ENCODE peak calls at places on chromosomes 3 and 15, in ten cellular contexts. B is foreskin fibroblast, Y is breast epithelium, H is mucosa of descending colon, P is A549, J is uterus, T is MM.1S, V is heart left ventricle, N is body of pancreas, W is fibroblast of pulmonary artery. F is an unnamed sample.

GRCh38 chr3:151580592-151580991 is 119.7 kb upstream of the IGSF10 start:
- DNase-seq in H (no peak), V (no peak), J (no peak), Y (no peak), N (no peak), T (no peak), B (peak; percentile 64), W (peak; percentile 88), P (no peak), F (peak; percentile 22)

GRCh38 chr15:74335396-74335795 is 32.0 kb downstream of the CYP11A1 start:
- DNase-seq in T (no peak), W (no peak), V (no peak), N (no peak), H (no peak), J (no peak), Y (no peak), P (no peak), B (no peak), F (no peak)

GRCh38 chr3:55498520-55498919 is 11.4 kb upstream of the WNT5A start:
- DNase-seq in J (no peak), N (no peak), H (no peak), B (no peak), Y (no peak), V (no peak), P (no peak), T (no peak), W (no peak), F (no peak)

GRCh38 chr3:188507244-188507720 is 353.3 kb downstream of the LPP start:
- DNase-seq in J (no peak), N (peak; percentile 33), W (peak; percentile 94), T (no peak), Y (no peak), B (peak; percentile 83), P (no peak), V (no peak), H (peak; percentile 14), F (peak; percentile 15)

GRCh38 chr3:10371167-10371566 is 50.3 kb upstream of the SEC13 start:
- DNase-seq in Y (no peak), B (no peak), W (peak; percentile 24), T (no peak), H (no peak), N (no peak), J (no peak), V (no peak), P (no peak), F (peak; percentile 31)

GRCh38 chr15:98668566-98669308 is 20.4 kb downstream of the IGF1R start:
- DNase-seq in H (no peak), V (no peak), P (no peak), W (peak; percentile 24), J (no peak), N (no peak), Y (no peak), B (no peak), T (no peak), F (peak; percentile 93)

GRCh38 chr3:9810357-9810726 is 280 bp downstream of the TTLL3 start:
- DNase-seq in N (no peak), P (no peak), V (no peak), H (peak; percentile 25), T (no peak), B (no peak), W (no peak), J (no peak), Y (no peak), F (no peak)

GRCh38 chr3:127831723-127832172 is 9.4 kb upstream of the MGLL start:
- DNase-seq in T (peak; percentile 47), P (no peak), N (peak; percentile 56), J (no peak), V (peak; percentile 54), B (no peak), W (peak; percentile 49), Y (no peak), H (peak; percentile 77), F (no peak)

GRCh38 chr3:8990266-8991215 is 27.3 kb upstream of the RAD18 start:
- DNase-seq in W (peak; percentile 9), V (no peak), H (no peak), P (no peak), T (no peak), Y (no peak), J (no peak), B (peak; percentile 40), N (peak; percentile 24), F (no peak)

GRCh38 chr3:53171109-53171453 is 10.1 kb downstream of the PRKCD start:
- DNase-seq in J (no peak), V (no peak), H (no peak), N (no peak), Y (no peak), P (no peak), T (no peak), W (no peak), B (no peak), F (no peak)

GRCh38 chr3:42905740-42906084 is 230 bp upstream of the ZNF662 start:
- DNase-seq in J (no peak), T (no peak), B (no peak), P (no peak), V (no peak), H (no peak), N (no peak), W (no peak), Y (no peak), F (no peak)
- H3K4me3 ChIP-seq in J (peak overlapping the region; percentile 65), T (no peak overlapping the region), B (peak overlapping the region; percentile 43), P (no peak overlapping the region), V (peak overlapping the region; percentile 78), H (peak overlapping the region; percentile 35), N (peak overlapping the region; percentile 53), W (peak overlapping the region; percentile 40), Y (peak overlapping the region; percentile 74), F (peak overlapping the region; percentile 43)

DNA sequence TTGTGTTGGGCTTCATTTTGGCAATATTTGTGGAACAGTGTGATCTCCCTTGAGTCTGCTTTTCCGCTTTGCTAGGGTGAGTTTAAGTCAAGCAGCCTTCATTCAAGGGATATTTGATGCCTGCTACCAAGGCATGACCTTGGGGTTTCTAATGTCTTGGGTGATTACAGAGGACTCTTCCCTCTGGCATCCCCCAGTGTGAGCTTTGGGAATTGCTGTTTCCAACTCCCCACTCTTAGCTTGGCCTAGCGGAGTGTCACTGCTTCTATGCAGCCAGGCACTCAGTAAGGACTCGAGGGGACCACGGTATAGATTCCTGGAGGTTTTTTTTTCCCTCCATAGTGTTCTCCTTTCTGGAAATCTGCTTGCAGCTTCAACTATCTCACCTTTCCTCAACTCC is 21.1 kb downstream of the GCNT3 start:
- DNase-seq in N (no peak), V (no peak), H (no peak), J (no peak), Y (no peak), P (peak; percentile 54), W (peak; percentile 17), T (no peak), B (no peak), F (peak; percentile 23)
- TF ChIP-seq CTCF in N (no peak), V (no peak), H (no peak), J (no peak), Y (no peak), P (peak; percentile 63), W (peak; percentile 59), T (peak; percentile 14), B (peak; percentile 45), F (peak; percentile 55)

GRCh38 chr3:120680193-120680894 is 1.7 kb downstream of the HGD start:
- DNase-seq in V (no peak), H (no peak), P (no peak), N (no peak), B (no peak), J (no peak), Y (no peak), T (no peak), W (no peak), F (no peak)
- H3K4me3 ChIP-seq in V (no peak overlapping the region), H (no peak overlapping the region), P (peak overlapping the region; percentile 50), N (no peak overlapping the region), B (no peak overlapping the region), J (no peak overlapping the region), Y (no peak overlapping the region), T (no peak overlapping the region), W (no peak overlapping the region), F (no peak overlapping the region)

DNA sequence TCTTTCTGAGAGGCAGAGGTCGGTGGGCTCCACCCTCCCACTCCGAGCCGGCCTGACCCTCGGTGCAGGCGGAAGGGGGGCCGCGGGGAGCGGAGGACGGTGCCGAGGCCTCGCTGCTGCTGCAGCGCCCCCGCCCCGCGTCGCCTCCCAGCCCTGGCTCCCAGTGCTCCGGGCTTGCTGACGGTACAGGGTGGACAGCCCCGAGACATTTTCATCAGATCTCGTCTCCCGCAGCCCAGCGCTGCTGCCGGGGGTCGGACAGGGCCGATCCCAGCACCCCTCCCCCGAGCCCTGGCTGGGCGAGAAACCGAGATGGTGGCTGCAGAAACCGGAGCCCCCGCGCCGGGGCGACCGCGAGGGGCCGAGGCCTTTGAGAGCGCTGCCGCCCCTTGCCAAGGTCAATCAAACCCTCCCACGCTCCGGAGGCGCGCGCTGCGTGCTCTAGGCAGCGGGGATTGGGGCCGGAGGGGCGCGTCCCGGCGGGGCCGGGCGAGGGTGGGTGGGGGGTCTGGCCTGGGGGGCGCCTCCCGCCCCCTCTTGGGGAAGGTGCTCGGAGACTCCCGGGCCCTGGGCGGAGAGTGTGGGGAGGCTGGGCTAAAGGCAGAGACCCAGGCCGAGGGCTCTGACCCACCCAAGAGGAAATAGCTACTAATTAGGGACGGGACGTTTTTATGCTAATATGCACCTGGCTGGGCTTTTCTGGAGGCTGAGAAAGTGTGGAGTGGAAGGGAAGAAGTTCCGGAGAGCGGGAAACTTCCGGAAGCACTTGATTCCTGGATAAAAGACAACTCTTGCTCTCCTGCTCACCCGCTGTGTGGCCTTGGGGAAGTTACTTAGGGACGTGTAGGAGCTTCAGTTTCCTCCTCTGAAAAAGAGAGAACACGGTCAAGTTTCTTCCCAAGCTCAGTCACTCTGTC is 42.7 kb downstream of the EPHB3 start:
- DNase-seq in T (no peak), W (no peak), P (no peak), N (peak; percentile 43), B (no peak), Y (no peak), V (peak; percentile 47), J (peak; percentile 59), H (peak; percentile 47), F (no peak)
- TF ChIP-seq CTCF in T (no peak), W (no peak), P (no peak), N (no peak), B (no peak), Y (no peak), V (no peak), J (no peak), H (no peak), F (no peak)

GRCh38 chr3:134365766-134366065 is 8.5 kb downstream of the AMOTL2 start:
- DNase-seq in W (no peak), Y (no peak), V (no peak), J (no peak), P (no peak), N (no peak), T (no peak), H (no peak), B (no peak), F (no peak)
- H3K4me3 ChIP-seq in W (no peak overlapping the region), Y (no peak overlapping the region), V (no peak overlapping the region), J (no peak overlapping the region), P (no peak overlapping the region), N (no peak overlapping the region), T (no peak overlapping the region), H (no peak overlapping the region), B (no peak overlapping the region), F (no peak overlapping the region)